ENCODE peak calls at places on chromosomes 7 and 10, in four cellular contexts. One of them, this sample, is unnamed.

GRCh38 chr10:123157210-123157609 is 3.0 kb downstream of the BUB3 start:
- DNase-seq in sigmoid colon: no peak
- DNase-seq in prostate gland: no peak
- DNase-seq in stomach: no peak
- DNase-seq in this sample: no peak

GRCh38 chr7:108347616-108348015 is 108.6 kb downstream of the NRCAM start:
- DNase-seq in sigmoid colon: no peak
- DNase-seq in prostate gland: no peak
- DNase-seq in stomach: no peak
- DNase-seq in this sample: peak; percentile 19

GRCh38 chr7:95758187-95758586 is 14.2 kb upstream of the DYNC1I1 start:
- DNase-seq in sigmoid colon: no peak
- DNase-seq in prostate gland: no peak
- DNase-seq in stomach: no peak
- DNase-seq in this sample: no peak

GRCh38 chr10:113412161-113412560 is 140.7 kb upstream of the HABP2 start:
- DNase-seq in sigmoid colon: no peak
- DNase-seq in prostate gland: no peak
- DNase-seq in stomach: no peak
- DNase-seq in this sample: no peak

GRCh38 chr7:151384352-151384697 is 25.5 kb downstream of the WDR86 start:
- DNase-seq in sigmoid colon: no peak
- DNase-seq in prostate gland: no peak
- DNase-seq in stomach: no peak
- DNase-seq in this sample: no peak

GRCh38 chr7:106812027-106812643 is 52.9 kb upstream of the PIK3CG start:
- DNase-seq in sigmoid colon: no peak
- DNase-seq in prostate gland: no peak
- DNase-seq in stomach: no peak
- DNase-seq in this sample: no peak

GRCh38 chr10:61974611-61975010 is 73.1 kb downstream of the ARID5B start:
- DNase-seq in sigmoid colon: peak; percentile 86
- DNase-seq in prostate gland: no peak
- DNase-seq in stomach: peak; percentile 60
- DNase-seq in this sample: no peak

GRCh38 chr10:74418285-74418872 is 267.4 kb downstream of the ADK start:
- DNase-seq in sigmoid colon: no peak
- DNase-seq in prostate gland: no peak
- DNase-seq in stomach: peak; percentile 36
- DNase-seq in this sample: no peak

GRCh38 chr10:128859738-128860386 is 607.2 kb upstream of the MGMT start:
- DNase-seq in sigmoid colon: no peak
- DNase-seq in prostate gland: no peak
- DNase-seq in stomach: peak; percentile 44
- DNase-seq in this sample: no peak

GRCh38 chr7:139505563-139505962 is 17.9 kb upstream of the CLEC2L start:
- DNase-seq in sigmoid colon: no peak
- DNase-seq in prostate gland: no peak
- DNase-seq in stomach: no peak
- DNase-seq in this sample: no peak

GRCh38 chr10:52778511-52779392 is 6.2 kb upstream of the MBL2 start:
- DNase-seq in sigmoid colon: no peak
- DNase-seq in prostate gland: no peak
- DNase-seq in stomach: no peak
- DNase-seq in this sample: no peak

GRCh38 chr7:140674899-140675701 is 2.4 kb downstream of the ADCK2 start:
- DNase-seq in sigmoid colon: peak; percentile 68
- DNase-seq in prostate gland: no peak
- DNase-seq in stomach: no peak
- DNase-seq in this sample: peak; percentile 45

GRCh38 chr7:48575516-48575915 is 348.8 kb upstream of the CDC14C start:
- DNase-seq in sigmoid colon: no peak
- DNase-seq in prostate gland: no peak
- DNase-seq in stomach: no peak
- DNase-seq in this sample: no peak

GRCh38 chr7:47461161-47461560 is 120.8 kb downstream of the TNS3 start:
- DNase-seq in sigmoid colon: no peak
- DNase-seq in prostate gland: no peak
- DNase-seq in stomach: no peak
- DNase-seq in this sample: no peak

GRCh38 chr10:133123746-133124356 is 36.1 kb downstream of the ADGRA1 start:
- DNase-seq in sigmoid colon: no peak
- DNase-seq in prostate gland: no peak
- DNase-seq in stomach: no peak
- DNase-seq in this sample: no peak

GRCh38 chr10:68153473-68154210 is 44.4 kb downstream of the MYPN start:
- DNase-seq in sigmoid colon: no peak
- DNase-seq in prostate gland: no peak
- DNase-seq in stomach: peak; percentile 32
- DNase-seq in this sample: peak; percentile 70

GRCh38 chr7:152733286-152733934 is 26.1 kb upstream of the ACTR3B start:
- DNase-seq in sigmoid colon: no peak
- DNase-seq in prostate gland: no peak
- DNase-seq in stomach: no peak
- DNase-seq in this sample: no peak

GRCh38 chr10:132774905-132775863 is 10.8 kb downstream of the NKX6-2 start:
- DNase-seq in sigmoid colon: no peak
- DNase-seq in prostate gland: no peak
- DNase-seq in stomach: peak; percentile 96
- DNase-seq in this sample: no peak

GRCh38 chr10:69567920-69568319 is 5.3 kb downstream of the NEUROG3 start:
- DNase-seq in sigmoid colon: no peak
- DNase-seq in prostate gland: no peak
- DNase-seq in stomach: no peak
- DNase-seq in this sample: no peak

GRCh38 chr10:72335394-72336258 is 19.1 kb downstream of the DNAJB12 start:
- DNase-seq in sigmoid colon: peak; percentile 83
- DNase-seq in prostate gland: no peak
- DNase-seq in stomach: peak; percentile 82
- DNase-seq in this sample: no peak

GRCh38 chr7:31735991-31736982 is 49.3 kb downstream of the PPP1R17 start:
- DNase-seq in sigmoid colon: peak; percentile 74
- DNase-seq in prostate gland: peak; percentile 50
- DNase-seq in stomach: peak; percentile 71
- DNase-seq in this sample: peak; percentile 74

GRCh38 chr10:80290474-80291220 is 1.2 kb upstream of the MAT1A start:
- DNase-seq in sigmoid colon: no peak
- DNase-seq in prostate gland: no peak
- DNase-seq in stomach: no peak
- DNase-seq in this sample: no peak

GRCh38 chr10:21927601-21928000 is 75.9 kb downstream of the DNAJC1 start:
- DNase-seq in sigmoid colon: no peak
- DNase-seq in prostate gland: no peak
- DNase-seq in stomach: no peak
- DNase-seq in this sample: no peak

GRCh38 chr10:77165445-77166316 is 471.9 kb downstream of the KCNMA1 start:
- DNase-seq in sigmoid colon: peak; percentile 69
- DNase-seq in prostate gland: peak; percentile 49
- DNase-seq in stomach: peak; percentile 38
- DNase-seq in this sample: peak; percentile 27

GRCh38 chr7:47757946-47758371 is 176.0 kb upstream of the TNS3 start:
- DNase-seq in sigmoid colon: no peak
- DNase-seq in prostate gland: peak; percentile 64
- DNase-seq in stomach: peak; percentile 41
- DNase-seq in this sample: peak; percentile 71

GRCh38 chr10:103449208-103450144 is 2.7 kb downstream of the CALHM2 start:
- DNase-seq in sigmoid colon: no peak
- DNase-seq in prostate gland: no peak
- DNase-seq in stomach: no peak
- DNase-seq in this sample: no peak

GRCh38 chr7:95213809-95214492 is 110.4 kb downstream of the PON1 start:
- DNase-seq in sigmoid colon: peak; percentile 75
- DNase-seq in prostate gland: no peak
- DNase-seq in stomach: no peak
- DNase-seq in this sample: no peak

GRCh38 chr10:132143162-132143561 is 43.6 kb upstream of the DPYSL4 start:
- DNase-seq in sigmoid colon: no peak
- DNase-seq in prostate gland: no peak
- DNase-seq in stomach: no peak
- DNase-seq in this sample: no peak

GRCh38 chr7:48617508-48617907 is 306.8 kb upstream of the CDC14C start:
- DNase-seq in sigmoid colon: no peak
- DNase-seq in prostate gland: no peak
- DNase-seq in stomach: no peak
- DNase-seq in this sample: no peak

GRCh38 chr10:794382-794956 is 105.0 kb upstream of the DIP2C start:
- DNase-seq in sigmoid colon: peak; percentile 39
- DNase-seq in prostate gland: no peak
- DNase-seq in stomach: no peak
- DNase-seq in this sample: no peak

GRCh38 chr7:81002471-81002870 is 83.6 kb upstream of the SEMA3C start:
- DNase-seq in sigmoid colon: no peak
- DNase-seq in prostate gland: no peak
- DNase-seq in stomach: no peak
- DNase-seq in this sample: no peak

GRCh38 chr10:49552277-49552676 is 13.4 kb upstream of the ERCC6 start:
- DNase-seq in sigmoid colon: no peak
- DNase-seq in prostate gland: no peak
- DNase-seq in stomach: no peak
- DNase-seq in this sample: no peak

DNA sequence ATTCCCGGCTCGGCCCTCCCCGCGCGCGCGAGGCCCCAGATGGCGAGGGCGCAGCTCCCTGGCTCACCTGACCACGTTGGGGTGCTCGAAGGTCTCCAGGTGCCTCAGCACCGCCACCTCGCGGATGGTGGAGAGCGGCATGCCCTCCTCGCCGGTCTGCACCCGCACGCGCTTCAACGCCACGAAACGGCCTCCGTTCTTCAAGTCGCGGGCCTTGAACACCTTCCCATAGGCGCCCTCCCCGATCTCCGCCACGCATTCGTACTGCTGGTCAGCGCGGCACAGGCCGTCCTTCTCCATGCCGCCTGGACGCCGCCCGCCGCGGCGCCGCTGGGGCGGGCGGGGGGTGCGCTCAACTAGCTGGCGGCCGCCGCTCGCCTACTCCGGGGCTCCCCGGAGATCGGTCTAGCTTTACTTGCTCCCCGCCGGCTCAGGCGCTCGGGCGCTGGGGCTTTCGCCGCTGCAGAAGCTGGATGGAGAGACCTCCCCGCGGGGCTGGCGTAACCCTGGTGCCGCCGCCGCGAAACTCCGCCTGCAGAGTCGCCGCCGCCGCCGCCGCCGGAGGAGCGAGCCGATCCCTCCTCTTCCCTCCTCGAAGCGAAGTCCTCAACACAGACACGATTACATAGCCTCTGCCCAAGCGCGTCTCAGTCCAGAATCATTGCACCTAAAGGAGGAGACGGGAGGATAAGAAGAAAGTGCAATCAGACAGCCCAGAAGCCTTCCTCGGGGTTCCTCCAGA is 3.2 kb downstream of the CDK6 start:
- DNase-seq in sigmoid colon: peak; percentile 91
- DNase-seq in prostate gland: peak; percentile 92
- DNase-seq in stomach: peak; percentile 92
- DNase-seq in this sample: peak; percentile 52
- TF ChIP-seq POLR2A in sigmoid colon: no peak
- TF ChIP-seq POLR2A in prostate gland: peak; percentile 25
- TF ChIP-seq POLR2A in stomach: no peak
- TF ChIP-seq POLR2A in this sample: no peak

DNA sequence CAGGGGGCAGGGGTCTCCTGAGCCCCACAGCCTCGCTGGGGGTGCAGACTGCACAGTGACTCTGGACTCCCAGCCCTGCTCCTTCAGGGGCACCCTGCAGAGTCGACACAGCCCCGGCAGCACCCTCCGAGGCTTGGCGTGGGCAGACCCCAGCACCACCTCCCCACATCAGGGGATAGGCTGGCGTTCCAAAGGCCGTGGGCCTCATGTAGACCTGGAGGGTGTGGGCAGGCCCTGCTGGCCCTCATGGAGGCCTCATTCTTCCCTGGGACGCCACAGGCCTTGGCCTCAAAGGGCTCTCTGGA is 265.9 kb downstream of the ELFN1 start:
- DNase-seq in sigmoid colon: no peak
- DNase-seq in prostate gland: no peak
- DNase-seq in stomach: no peak
- DNase-seq in this sample: no peak
- TF ChIP-seq POLR2A in sigmoid colon: no peak
- TF ChIP-seq POLR2A in prostate gland: no peak
- TF ChIP-seq POLR2A in stomach: no peak
- TF ChIP-seq POLR2A in this sample: no peak

GRCh38 chr10:97456034-97456685 is 10.2 kb downstream of the ZDHHC16 start:
- DNase-seq in sigmoid colon: no peak
- DNase-seq in prostate gland: no peak
- DNase-seq in stomach: no peak
- DNase-seq in this sample: no peak
- TF ChIP-seq POLR2A in sigmoid colon: no peak
- TF ChIP-seq POLR2A in prostate gland: no peak
- TF ChIP-seq POLR2A in stomach: no peak
- TF ChIP-seq POLR2A in this sample: no peak

GRCh38 chr10:95759233-95759826 is 3.4 kb downstream of the ENTPD1 start:
- DNase-seq in sigmoid colon: no peak
- DNase-seq in prostate gland: no peak
- DNase-seq in stomach: no peak
- DNase-seq in this sample: no peak

GRCh38 chr10:95758351-95759025 is 2.5 kb downstream of the ENTPD1 start:
- DNase-seq in sigmoid colon: no peak
- DNase-seq in prostate gland: no peak
- DNase-seq in stomach: no peak
- DNase-seq in this sample: no peak

GRCh38 chr10:95756796-95757657 is 1.1 kb downstream of the ENTPD1 start:
- DNase-seq in sigmoid colon: no peak
- DNase-seq in prostate gland: no peak
- DNase-seq in stomach: no peak
- DNase-seq in this sample: no peak

GRCh38 chr10:95756061-95756751 is at the start of gene ENTPD1:
- DNase-seq in sigmoid colon: no peak
- DNase-seq in prostate gland: no peak
- DNase-seq in stomach: no peak
- DNase-seq in this sample: no peak

GRCh38 chr10:95755511-95756004 is 405 bp upstream of the ENTPD1 start:
- DNase-seq in sigmoid colon: peak; percentile 78
- DNase-seq in prostate gland: no peak
- DNase-seq in stomach: peak; percentile 47
- DNase-seq in this sample: no peak
- TF ChIP-seq POLR2A in sigmoid colon: no peak
- TF ChIP-seq POLR2A in prostate gland: no peak
- TF ChIP-seq POLR2A in stomach: no peak
- TF ChIP-seq POLR2A in this sample: no peak

This sample was measured in H54.